ENCODE peak calls at places on chromosome 3, in four cellular contexts. One of them, this sample, is unnamed.

GRCh38 chr3:8837172-8837571 is 67.8 kb upstream of the OXTR start:
- DNase-seq in Caki2: peak
- DNase-seq in tibial artery: no peak
- DNase-seq in T47D: no peak
- DNase-seq in this sample: peak

GRCh38 chr3:193743702-193744047 is 150.7 kb downstream of the OPA1 start:
- DNase-seq in T47D: no peak
- DNase-seq in Caki2: no peak
- DNase-seq in tibial artery: no peak
- DNase-seq in this sample: no peak

GRCh38 chr3:114496874-114497273 is 203.0 kb downstream of the TIGIT start:
- DNase-seq in T47D: no peak
- DNase-seq in tibial artery: no peak
- DNase-seq in Caki2: peak
- DNase-seq in this sample: peak

GRCh38 chr3:183178833-183179549 is 16.5 kb upstream of the LAMP3 start:
- DNase-seq in tibial artery: no peak
- DNase-seq in Caki2: no peak
- DNase-seq in T47D: no peak
- DNase-seq in this sample: no peak

GRCh38 chr3:23702198-23702597 is 103.6 kb upstream of the UBE2E1 start:
- DNase-seq in T47D: no peak
- DNase-seq in Caki2: no peak
- DNase-seq in tibial artery: no peak
- DNase-seq in this sample: peak

GRCh38 chr3:151439652-151440125 is 21.2 kb downstream of the IGSF10 start:
- DNase-seq in T47D: peak
- DNase-seq in Caki2: peak
- DNase-seq in tibial artery: no peak
- DNase-seq in this sample: peak

GRCh38 chr3:12886106-12886679 is 44.8 kb upstream of the RPL32 start:
- DNase-seq in T47D: no peak
- DNase-seq in Caki2: no peak
- DNase-seq in tibial artery: no peak
- DNase-seq in this sample: no peak

GRCh38 chr3:181521831-181522230 is 189.9 kb upstream of the SOX2 start:
- DNase-seq in tibial artery: no peak
- DNase-seq in Caki2: no peak
- DNase-seq in T47D: no peak
- DNase-seq in this sample: no peak

GRCh38 chr3:23712656-23713559 is 92.8 kb upstream of the UBE2E1 start:
- DNase-seq in T47D: no peak
- DNase-seq in tibial artery: peak
- DNase-seq in Caki2: peak
- DNase-seq in this sample: peak

GRCh38 chr3:124221286-124221821 is 229.4 kb upstream of the ROPN1 start:
- DNase-seq in Caki2: no peak
- DNase-seq in tibial artery: no peak
- DNase-seq in T47D: no peak
- DNase-seq in this sample: peak

GRCh38 chr3:151903501-151903991 is 30.1 kb downstream of the SUCNR1 start:
- DNase-seq in tibial artery: no peak
- DNase-seq in Caki2: no peak
- DNase-seq in T47D: no peak
- DNase-seq in this sample: no peak

GRCh38 chr3:5122741-5123706 is 932 bp downstream of the ARL8B start:
- DNase-seq in tibial artery: peak
- DNase-seq in T47D: peak
- DNase-seq in Caki2: peak
- DNase-seq in this sample: no peak